ENCODE peak calls at places on chromosomes 3 and 15, in six cellular contexts. V is tibial nerve, F is heart left ventricle, X is heart right ventricle, C is uterus, U is vagina. A is an unnamed sample.
A peak's percentile ranks its signal among the peaks of the same experiment; 100 is the strongest.

GRCh38 chr3:95607926-95608325 is 1206.5 kb upstream of the EPHA6 start:
- DNase-seq in X (no peak), U (no peak), F (no peak), V (no peak), C (no peak), A (no peak)

GRCh38 chr15:29787767-29788166 is 34.5 kb downstream of the TJP1 start:
- DNase-seq in U (no peak), X (no peak), V (no peak), C (no peak), F (no peak), A (no peak)

GRCh38 chr3:125166581-125166980 is 46.0 kb downstream of the SLC12A8 start:
- DNase-seq in C (no peak), V (no peak), F (no peak), X (no peak), U (no peak), A (no peak)

GRCh38 chr3:89260721-89261120 is 153.3 kb downstream of the EPHA3 start:
- DNase-seq in F (no peak), U (no peak), C (no peak), V (no peak), X (no peak), A (no peak)

GRCh38 chr15:100253640-100254039 is 88.1 kb downstream of the ADAMTS17 start:
- DNase-seq in V (no peak), F (no peak), X (no peak), U (peak; percentile 72), C (no peak), A (no peak)

GRCh38 chr3:10783360-10784346 is 32.4 kb upstream of the SLC6A11 start:
- DNase-seq in C (no peak), V (peak; percentile 9), X (no peak), F (no peak), U (no peak), A (no peak)

GRCh38 chr15:67520976-67521769 is at the start of gene C15orf61:
- DNase-seq in U (no peak), V (peak; percentile 64), C (peak; percentile 87), X (peak; percentile 89), F (peak; percentile 92), A (no peak)

GRCh38 chr3:171461087-171461917 is 1.1 kb upstream of the TNIK start:
- DNase-seq in X (no peak), U (no peak), C (no peak), F (no peak), V (peak; percentile 15), A (no peak)

GRCh38 chr3:29695905-29696238 is 415.0 kb downstream of the RBMS3 start:
- DNase-seq in X (no peak), U (no peak), F (no peak), C (no peak), V (peak; percentile 49), A (no peak)

GRCh38 chr3:121818578-121818977 is 16.3 kb downstream of the IQCB1 start:
- DNase-seq in C (no peak), U (no peak), X (no peak), V (no peak), F (no peak), A (no peak)

GRCh38 chr3:152258448-152259302 is 10.1 kb upstream of the MBNL1 start:
- DNase-seq in C (peak; percentile 61), X (peak; percentile 32), F (peak; percentile 60), U (no peak), V (no peak), A (peak; percentile 66)

GRCh38 chr3:161770532-161771386 is 274.2 kb downstream of the OTOL1 start:
- DNase-seq in X (no peak), F (no peak), C (no peak), V (no peak), U (no peak), A (no peak)

GRCh38 chr15:99965376-99965775 is 232.1 kb upstream of the LYSMD4 start:
- DNase-seq in V (no peak), X (no peak), U (no peak), C (peak; percentile 8), F (no peak), A (no peak)

GRCh38 chr15:93235926-93236781 is 147.1 kb upstream of the RGMA start:
- DNase-seq in X (no peak), F (peak; percentile 65), V (peak; percentile 65), C (no peak), U (no peak), A (no peak)

GRCh38 chr3:54915976-54916375 is 11.9 kb downstream of the LRTM1 start:
- DNase-seq in U (no peak), C (no peak), F (no peak), X (no peak), V (no peak), A (no peak)

GRCh38 chr15:58589047-58589446 is 157.3 kb downstream of the LIPC start:
- DNase-seq in F (no peak), X (no peak), C (no peak), U (no peak), V (no peak), A (no peak)

GRCh38 chr3:61358364-61358763 is 107.1 kb upstream of the FHIT start:
- DNase-seq in U (no peak), F (peak; percentile 91), V (peak; percentile 68), C (peak; percentile 75), X (peak; percentile 62), A (no peak)

GRCh38 chr15:52567886-52568568 is 803 bp downstream of the ARPP19 start:
- DNase-seq in X (no peak), F (peak; percentile 31), V (no peak), U (no peak), C (no peak), A (no peak)

GRCh38 chr15:68276668-68277067 is 877 bp upstream of the FEM1B start:
- DNase-seq in C (no peak), F (no peak), V (no peak), U (no peak), X (no peak), A (no peak)

GRCh38 chr3:15330031-15330596 is 2.3 kb downstream of the SH3BP5 start:
- DNase-seq in X (no peak), V (peak; percentile 90), U (no peak), F (peak; percentile 61), C (peak; percentile 85), A (peak; percentile 14)

GRCh38 chr15:100841426-100841825 is 38.2 kb upstream of the ALDH1A3 start:
- DNase-seq in C (no peak), X (no peak), V (no peak), U (no peak), F (no peak), A (no peak)

GRCh38 chr15:40052604-40053003 is 13.6 kb upstream of the SRP14 start:
- DNase-seq in F (no peak), U (peak; percentile 40), V (no peak), X (no peak), C (no peak), A (no peak)

GRCh38 chr15:40053234-40054055 is 14.5 kb upstream of the SRP14 start:
- DNase-seq in C (no peak), V (no peak), F (no peak), X (no peak), U (peak; percentile 74), A (no peak)

GRCh38 chr15:40051616-40052415 is 12.8 kb upstream of the SRP14 start:
- DNase-seq in F (no peak), C (no peak), X (no peak), U (no peak), V (no peak), A (no peak)

GRCh38 chr15:40049076-40049475 is 10.1 kb upstream of the SRP14 start:
- DNase-seq in U (no peak), V (no peak), C (no peak), X (no peak), F (no peak), A (no peak)

GRCh38 chr15:40050788-40051615 is 12.0 kb upstream of the SRP14 start:
- DNase-seq in X (no peak), V (no peak), C (no peak), F (no peak), U (no peak), A (no peak)
- H3K4me1 ChIP-seq in X (peaks cover 49% of the 10 kb centered on the region), V (no peaks in the 10 kb centered on the region), C (no peaks in the 10 kb centered on the region), F (peaks cover 45% of the 10 kb centered on the region), U (peaks cover 44% of the 10 kb centered on the region), A (peaks cover 10% of the 10 kb centered on the region)

DNA sequence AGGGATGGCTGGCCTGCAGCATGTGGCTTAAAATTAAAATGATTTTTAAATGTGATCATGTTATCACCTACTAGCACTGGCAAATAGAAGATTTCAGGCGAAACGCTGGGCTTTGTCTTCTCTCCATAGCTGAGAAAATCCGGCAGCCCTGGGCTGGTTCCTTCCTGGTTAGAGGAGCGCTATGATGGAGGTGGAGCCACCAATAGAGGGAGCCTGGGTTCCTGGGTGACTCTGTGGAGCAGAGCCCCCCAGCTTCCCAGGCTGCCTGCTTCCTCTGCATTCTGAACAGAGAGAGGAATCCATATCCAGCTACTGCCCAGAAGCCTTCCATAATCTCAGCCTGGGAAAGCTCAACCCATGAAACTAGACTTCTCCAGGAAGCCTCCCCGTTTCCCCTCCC is 32.6 kb upstream of the IQSEC1 start:
- DNase-seq in F (peak; percentile 9), X (no peak), V (no peak), U (no peak), C (no peak), A (no peak)
- H3K27ac ChIP-seq in F (no peak overlapping the region), X (no peak overlapping the region), V (no peak overlapping the region), U (no peak overlapping the region), C (no peak overlapping the region), A (no peak overlapping the region)

GRCh38 chr3:45644063-45644462 is 45.1 kb upstream of the SACM1L start:
- DNase-seq in X (no peak), C (no peak), V (no peak), U (no peak), F (no peak), A (no peak)

GRCh38 chr3:45647148-45647619 is 42.0 kb upstream of the SACM1L start:
- DNase-seq in F (no peak), C (no peak), X (no peak), V (peak; percentile 45), U (no peak), A (no peak)

GRCh38 chr3:45646051-45646585 is 43.1 kb upstream of the SACM1L start:
- DNase-seq in C (no peak), F (peak; percentile 52), V (peak; percentile 64), U (no peak), X (no peak), A (no peak)

GRCh38 chr3:45642731-45643152 is 46.5 kb upstream of the SACM1L start:
- DNase-seq in V (no peak), U (no peak), X (peak; percentile 28), F (no peak), C (no peak), A (no peak)

DNA sequence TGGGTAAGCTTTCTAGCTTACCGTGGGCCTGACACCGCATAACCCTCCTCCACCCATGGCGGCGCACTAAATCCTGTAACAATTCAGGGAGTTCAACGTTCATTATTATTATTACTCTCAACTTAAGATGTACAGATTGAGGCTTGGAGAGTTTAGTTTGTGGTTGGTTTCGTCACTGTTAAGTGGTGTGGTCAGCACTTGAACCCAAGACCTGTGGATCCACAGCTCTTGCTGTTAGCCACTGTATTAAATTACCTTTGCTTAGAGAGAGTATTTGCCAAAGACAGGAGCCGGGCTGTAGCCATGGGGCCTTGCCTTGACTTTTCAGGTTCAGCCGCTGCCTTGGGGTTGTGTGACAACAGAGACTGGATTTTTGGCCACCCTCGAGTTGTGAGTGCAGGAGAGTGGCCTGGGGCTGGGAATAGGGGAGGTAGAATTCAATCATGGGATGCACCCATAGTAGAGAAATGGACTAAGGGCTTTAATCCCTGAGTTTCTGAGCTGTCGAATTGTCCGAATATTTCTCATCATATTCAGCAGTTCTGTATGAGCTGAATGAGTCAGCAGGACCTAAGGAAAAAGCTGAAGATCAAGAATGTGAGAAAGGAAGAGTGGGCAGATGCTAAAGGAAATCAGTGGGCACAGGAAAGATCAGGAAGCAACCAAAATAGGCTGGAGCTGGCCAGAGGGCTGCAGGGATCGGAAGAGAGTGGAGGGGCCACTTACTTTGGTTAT is 44.6 kb upstream of the SACM1L start:
- DNase-seq in V (no peak), X (no peak), F (no peak), U (no peak), C (no peak), A (no peak)
- H3K4me1 ChIP-seq in V (no peaks in the 10 kb centered on the region), X (peaks cover 59% of the 10 kb centered on the region), F (peaks cover 48% of the 10 kb centered on the region), U (peaks cover 45% of the 10 kb centered on the region), C (no peaks in the 10 kb centered on the region), A (peaks cover 45% of the 10 kb centered on the region)

GRCh38 chr3:147945968-147946519 is 536.9 kb downstream of the ZIC1 start:
- DNase-seq in U (no peak), X (no peak), F (peak; percentile 54), C (peak; percentile 17), V (peak; percentile 48), A (no peak)
- H3K27ac ChIP-seq in U (peak overlapping the region; percentile 3), X (no peak overlapping the region), F (no peak overlapping the region), C (peak overlapping the region; percentile 45), V (peak overlapping the region; percentile 17), A (no peak overlapping the region)